ENCODE peak calls at places on chromosomes 4 and X, in ten cellular contexts. H is stimulated activated CD4-positive, alpha-beta T cell treated with anti-CD3 and anti-CD28 coated beads, Interleukin-1b, Interleukin-23, amount 100 ng/mL, for 24 hours; G is globus pallidus; R is GM23248; X is NCI-H1092; Z is anterior cingulate cortex; E is WTC11; U is activated CD8-positive, alpha-beta memory T cell treated with anti-CD3 and anti-CD28 coated beads for 48 hours; F is AG09309; W is body of pancreas. S is an unnamed sample.
A peak's percentile ranks its signal among the peaks of the same experiment; 100 is the strongest.

GRCh38 chrX:78886550-78886949 is 58.6 kb upstream of the P2RY10 start:
- DNase-seq in G (no peak), R (peak; percentile 43), F (no peak), Z (no peak), X (no peak), H (no peak), U (no peak), E (no peak), W (no peak), S (no peak)

GRCh38 chrX:130171446-130172126 is at the start of gene RAB33A:
- DNase-seq in H (no peak), E (peak; percentile 33), G (peak; percentile 86), X (peak; percentile 25), R (peak; percentile 48), Z (peak; percentile 32), W (no peak), U (no peak), F (no peak), S (no peak)

GRCh38 chrX:118694628-118695027 is 32.8 kb upstream of the IL13RA1 start:
- DNase-seq in X (no peak), U (no peak), F (no peak), Z (no peak), R (no peak), H (no peak), G (no peak), W (no peak), E (no peak), S (no peak)

GRCh38 chr4:185640809-185641675 is 105.7 kb upstream of the PDLIM3 start:
- DNase-seq in X (peak; percentile 62), R (peak; percentile 86), H (no peak), F (peak; percentile 61), E (no peak), W (no peak), U (no peak), G (peak; percentile 70), Z (no peak), S (peak; percentile 59)

GRCh38 chrX:75156537-75156945 is 458 bp upstream of the ABCB7 start:
- DNase-seq in W (no peak), G (peak; percentile 21), H (no peak), R (peak; percentile 44), E (no peak), X (no peak), Z (no peak), U (no peak), F (peak; percentile 1), S (no peak)

GRCh38 chr4:133112641-133113040 is 36.5 kb upstream of the PCDH10 start:
- DNase-seq in E (no peak), H (no peak), F (no peak), U (no peak), G (no peak), R (no peak), W (no peak), Z (no peak), X (no peak), S (no peak)

GRCh38 chr4:120658772-120659171 is 263.8 kb downstream of the PRDM5 start:
- DNase-seq in H (no peak), G (no peak), W (no peak), U (no peak), Z (no peak), X (no peak), R (no peak), F (no peak), E (no peak), S (no peak)

GRCh38 chr4:154332681-154333421 is 158.7 kb downstream of the DCHS2 start:
- DNase-seq in E (peak; percentile 69), W (peak; percentile 17), R (no peak), U (peak; percentile 7), Z (peak; percentile 12), G (peak; percentile 38), H (peak; percentile 11), F (no peak), X (no peak), S (peak; percentile 86)

GRCh38 chrX:1778817-1779216 is 164.0 kb downstream of the ASMT start:
- DNase-seq in G (no peak), U (no peak), W (no peak), R (no peak), H (no peak), E (no peak), F (no peak), Z (no peak), X (no peak), S (no peak)

GRCh38 chr4:121554377-121554776 is 142.4 kb downstream of the ANXA5 start:
- DNase-seq in W (no peak), E (no peak), U (no peak), R (peak; percentile 53), F (peak; percentile 24), G (no peak), H (no peak), Z (no peak), X (no peak), S (no peak)

GRCh38 chr4:1099270-1099669 is 14.1 kb downstream of the RNF212 start:
- DNase-seq in X (no peak), Z (no peak), U (no peak), W (no peak), E (no peak), G (no peak), F (no peak), R (no peak), H (no peak), S (no peak)

GRCh38 chrX:77087529-77088169 is 359.5 kb upstream of the FGF16 start:
- DNase-seq in W (peak; percentile 67), Z (no peak), U (no peak), X (no peak), H (no peak), F (no peak), G (peak; percentile 10), E (no peak), R (peak; percentile 23), S (no peak)

GRCh38 chrX:56800801-56801200 is 71.8 kb downstream of the NBDY start:
- DNase-seq in R (no peak), Z (no peak), H (peak; percentile 13), G (no peak), W (no peak), X (no peak), E (no peak), U (no peak), F (no peak), S (no peak)

GRCh38 chrX:68725966-68726365 is 78.5 kb downstream of the STARD8 start:
- DNase-seq in F (no peak), E (no peak), G (no peak), R (no peak), Z (no peak), H (no peak), X (no peak), W (peak; percentile 5), U (no peak), S (no peak)

GRCh38 chr4:183362916-183363542 is 40.8 kb upstream of the CLDN24 start:
- DNase-seq in U (no peak), H (no peak), X (no peak), W (no peak), R (peak; percentile 64), Z (no peak), G (no peak), F (no peak), E (peak; percentile 30), S (peak; percentile 41)